ENCODE peak calls at places on chromosome 2, in seven cellular contexts. B, M, I, V, N, J and S are unnamed samples.

GRCh38 chr2:133346654-133347053 is 221.6 kb downstream of the NCKAP5 start:
- DNase-seq in B (no peak), M (no peak), I (no peak), V (no peak), N (no peak), J (no peak), S (no peak)

GRCh38 chr2:36566887-36567286 is 31.1 kb downstream of the FEZ2 start:
- DNase-seq in B (no peak), M (no peak), I (no peak), V (no peak), N (no peak), J (no peak), S (no peak)

GRCh38 chr2:161915121-161915520 is 158.9 kb downstream of the DPP4 start:
- DNase-seq in B (no peak), M (no peak), I (no peak), V (no peak), N (no peak), J (no peak), S (no peak)

GRCh38 chr2:41965886-41966285 is 81.9 kb upstream of the PKDCC start:
- DNase-seq in B (no peak), M (no peak), I (no peak), V (no peak), N (no peak), J (no peak), S (no peak)

GRCh38 chr2:309148-309969 is 21.5 kb upstream of the ALKAL2 start:
- DNase-seq in B (no peak), M (no peak), I (no peak), V (no peak), N (no peak), J (peak), S (no peak)

GRCh38 chr2:226431301-226431955 is 368.2 kb downstream of the IRS1 start:
- DNase-seq in B (no peak), M (no peak), I (no peak), V (no peak), N (no peak), J (no peak), S (no peak)

GRCh38 chr2:43210467-43211303 is 15.7 kb downstream of the ZFP36L2 start:
- DNase-seq in B (no peak), M (no peak), I (peak), V (no peak), N (no peak), J (no peak), S (peak)

GRCh38 chr2:54606393-54606973 is 117.0 kb upstream of the EML6 start:
- DNase-seq in B (no peak), M (no peak), I (no peak), V (no peak), N (no peak), J (no peak), S (no peak)

GRCh38 chr2:134231965-134232340 is 21.9 kb upstream of the MGAT5 start:
- DNase-seq in B (no peak), M (no peak), I (no peak), V (no peak), N (no peak), J (no peak), S (no peak)

GRCh38 chr2:46786228-46786627 is 129.4 kb downstream of the MCFD2 start:
- DNase-seq in B (no peak), M (no peak), I (no peak), V (no peak), N (no peak), J (no peak), S (no peak)

GRCh38 chr2:111122631-111123421 is 2.1 kb downstream of the BCL2L11 start:
- DNase-seq in B (peak), M (no peak), I (peak), V (peak), N (no peak), J (peak), S (peak)

GRCh38 chr2:55054076-55054475 is 3.8 kb upstream of the RTN4 start:
- DNase-seq in B (no peak), M (no peak), I (no peak), V (no peak), N (no peak), J (no peak), S (no peak)

GRCh38 chr2:242017086-242017485 is 147.6 kb downstream of the RTP5 start:
- DNase-seq in B (no peak), M (no peak), I (no peak), V (no peak), N (no peak), J (no peak), S (no peak)

GRCh38 chr2:154238252-154238651 is 366.5 kb downstream of the GALNT13 start:
- DNase-seq in B (no peak), M (no peak), I (no peak), V (peak), N (no peak), J (no peak), S (no peak)

GRCh38 chr2:107088156-107088555 is 202.2 kb upstream of the ST6GAL2 start:
- DNase-seq in B (no peak), M (no peak), I (no peak), V (no peak), N (no peak), J (no peak), S (no peak)

GRCh38 chr2:226483745-226484619 is 315.6 kb downstream of the IRS1 start:
- DNase-seq in B (no peak), M (no peak), I (no peak), V (no peak), N (no peak), J (peak), S (no peak)

GRCh38 chr2:88054300-88055048 is 1.1 kb downstream of the KRCC1 start:
- DNase-seq in B (no peak), M (no peak), I (no peak), V (no peak), N (no peak), J (no peak), S (no peak)

GRCh38 chr2:205361272-205361671 is 321.0 kb upstream of the NRP2 start:
- DNase-seq in B (no peak), M (no peak), I (no peak), V (no peak), N (no peak), J (no peak), S (no peak)

GRCh38 chr2:47690132-47690531 is 92.8 kb upstream of the MSH6 start:
- DNase-seq in B (no peak), M (no peak), I (no peak), V (no peak), N (no peak), J (no peak), S (no peak)

GRCh38 chr2:16187517-16187887 is 247.2 kb downstream of the MYCN start:
- DNase-seq in B (no peak), M (no peak), I (no peak), V (no peak), N (no peak), J (no peak), S (no peak)

GRCh38 chr2:106990307-106990706 is 104.3 kb upstream of the ST6GAL2 start:
- DNase-seq in B (no peak), M (no peak), I (no peak), V (no peak), N (no peak), J (no peak), S (no peak)

GRCh38 chr2:8676191-8676914 is 5.5 kb upstream of the ID2 start:
- DNase-seq in B (no peak), M (no peak), I (no peak), V (peak), N (no peak), J (peak), S (no peak)

GRCh38 chr2:10935953-10936942 is 24.5 kb downstream of the KCNF1 start:
- DNase-seq in B (peak), M (no peak), I (peak), V (no peak), N (peak), J (peak), S (no peak)

GRCh38 chr2:133959066-133959465 is 294.8 kb upstream of the MGAT5 start:
- DNase-seq in B (no peak), M (no peak), I (no peak), V (no peak), N (no peak), J (no peak), S (no peak)

GRCh38 chr2:212536385-212537310 is 2.0 kb downstream of the ERBB4 start:
- DNase-seq in B (no peak), M (no peak), I (no peak), V (peak), N (no peak), J (peak), S (no peak)

GRCh38 chr2:198715304-198715703 is 742.4 kb downstream of the SATB2 start:
- DNase-seq in B (no peak), M (no peak), I (no peak), V (no peak), N (no peak), J (no peak), S (no peak)

GRCh38 chr2:237315170-237315880 is 98.6 kb downstream of the COL6A3 start:
- DNase-seq in B (no peak), M (no peak), I (no peak), V (peak), N (no peak), J (peak), S (no peak)
- TF ChIP-seq CTCF in B (no peak), M (no peak), I (no peak), V (no peak), N (no peak), J (no peak), S (no peak)

GRCh38 chr2:149329470-149330126 is 789 bp upstream of the LYPD6 start:
- DNase-seq in B (peak), M (no peak), I (no peak), V (peak), N (peak), J (peak), S (no peak)
- TF ChIP-seq REST in B (no peak), M (no peak), I (no peak), V (no peak), N (no peak), J (no peak), S (no peak)

DNA sequence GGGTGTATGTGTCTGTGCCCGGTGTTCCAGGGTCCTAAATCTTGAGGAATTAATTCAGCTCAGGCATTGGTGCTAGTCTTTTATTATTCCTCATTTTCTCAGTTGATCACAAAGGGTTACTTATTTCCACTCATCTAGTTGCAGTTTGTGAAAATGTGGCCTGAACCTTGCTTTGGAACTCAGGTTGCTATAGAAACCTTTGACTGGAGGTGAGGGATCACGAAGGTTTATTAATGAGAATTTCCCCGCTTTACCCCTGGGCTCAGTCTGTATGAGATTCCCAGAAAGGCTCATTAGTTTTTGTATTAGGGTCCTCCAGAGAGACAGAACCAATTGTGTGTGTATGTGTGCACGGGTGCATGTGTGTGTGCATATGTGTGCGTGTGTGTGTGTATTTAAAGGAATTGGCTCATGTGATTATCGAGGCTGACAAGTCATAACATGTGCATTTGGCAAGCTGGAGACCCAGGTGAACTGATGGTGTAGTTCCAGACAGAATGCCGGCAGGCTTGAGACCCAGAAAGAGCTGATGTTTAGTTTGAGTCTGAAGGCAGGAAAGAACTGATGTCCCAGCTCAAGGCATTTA is 113.7 kb upstream of the DLX2 start:
- DNase-seq in B (no peak), M (no peak), I (no peak), V (no peak), N (no peak), J (no peak), S (no peak)
- TF ChIP-seq CTCF in B (no peak), M (no peak), I (no peak), V (no peak), N (no peak), J (no peak), S (no peak)

GRCh38 chr2:222743263-222743865 is 71.9 kb downstream of the MOGAT1 start:
- DNase-seq in B (no peak), M (no peak), I (no peak), V (no peak), N (no peak), J (no peak), S (peak)
- TF ChIP-seq REST in B (no peak), M (no peak), I (no peak), V (no peak), N (no peak), J (no peak), S (no peak)

GRCh38 chr2:101724113-101724450 is 26.6 kb downstream of the MAP4K4 start:
- DNase-seq in B (no peak), M (no peak), I (no peak), V (no peak), N (no peak), J (no peak), S (no peak)

GRCh38 chr2:101723366-101724112 is 26.0 kb downstream of the MAP4K4 start:
- DNase-seq in B (no peak), M (no peak), I (no peak), V (no peak), N (no peak), J (no peak), S (no peak)

GRCh38 chr2:101722878-101723277 is 25.4 kb downstream of the MAP4K4 start:
- DNase-seq in B (no peak), M (no peak), I (no peak), V (no peak), N (no peak), J (no peak), S (no peak)

GRCh38 chr2:101725038-101725437 is 27.5 kb downstream of the MAP4K4 start:
- DNase-seq in B (no peak), M (no peak), I (no peak), V (no peak), N (no peak), J (no peak), S (no peak)

GRCh38 chr2:101725515-101726192 is 28.1 kb downstream of the MAP4K4 start:
- DNase-seq in B (no peak), M (no peak), I (peak), V (no peak), N (no peak), J (peak), S (no peak)
- TF ChIP-seq CTCF in B (no peak), M (peak), I (peak), V (no peak), N (peak), J (peak), S (no peak)